ENCODE peak calls at places on chromosomes 1 and 21, in ten cellular contexts. G is suprapubic skin, T is IMR-90, M is GM12892, N is GM12891, C is transverse colon, H is Peyer's patch, S is K562, P is heart left ventricle, W is upper lobe of left lung. I is an unnamed sample.
A peak's percentile ranks its signal among the peaks of the same experiment; 100 is the strongest.

GRCh38 chr21:39055167-39055767 is 128.0 kb downstream of the PSMG1 start:
- DNase-seq in M (no peak), H (no peak), G (no peak), T (no peak), S (no peak), P (no peak), C (no peak), N (no peak), W (no peak), I (no peak)

GRCh38 chr1:26536521-26536920 is 7.0 kb downstream of the RPS6KA1 start:
- DNase-seq in T (no peak), S (no peak), N (no peak), C (no peak), H (no peak), P (no peak), G (no peak), M (peak; percentile 2), W (no peak), I (no peak)

GRCh38 chr1:196531737-196532514 is 76.3 kb downstream of the KCNT2 start:
- DNase-seq in S (peak; percentile 34), M (no peak), C (no peak), H (no peak), N (no peak), G (no peak), P (no peak), W (no peak), T (no peak), I (no peak)

GRCh38 chr1:105260018-105260417 is 1510.3 kb downstream of the AMY1C start:
- DNase-seq in S (no peak), C (no peak), G (no peak), H (no peak), W (no peak), M (no peak), N (no peak), P (no peak), T (no peak), I (no peak)

GRCh38 chr1:118481091-118481490 is 296.1 kb upstream of the SPAG17 start:
- DNase-seq in W (no peak), N (no peak), H (no peak), P (no peak), S (no peak), T (no peak), G (no peak), M (no peak), C (no peak), I (no peak)

GRCh38 chr1:52906135-52906603 is 15.4 kb downstream of the ECHDC2 start:
- DNase-seq in S (peak; percentile 73), W (no peak), P (peak; percentile 31), N (no peak), C (no peak), H (no peak), T (no peak), G (no peak), M (no peak), I (no peak)

GRCh38 chr1:214708321-214708960 is 105.4 kb downstream of the CENPF start:
- DNase-seq in N (no peak), W (no peak), M (no peak), P (no peak), H (no peak), C (no peak), T (peak; percentile 73), S (no peak), G (no peak), I (no peak)

GRCh38 chr1:12142141-12142823 is 24.5 kb upstream of the TNFRSF1B start:
- DNase-seq in C (no peak), N (no peak), P (no peak), T (no peak), W (no peak), G (no peak), S (no peak), M (no peak), H (no peak), I (no peak)

GRCh38 chr1:173190101-173190895 is 16.8 kb downstream of the TNFSF4 start:
- DNase-seq in C (peak; percentile 79), P (peak; percentile 92), W (peak; percentile 92), M (no peak), G (peak; percentile 82), T (peak; percentile 62), N (no peak), H (no peak), S (no peak), I (peak; percentile 88)

GRCh38 chr1:184483101-184483813 is 96.4 kb downstream of the C1orf21 start:
- DNase-seq in G (no peak), N (no peak), W (peak; percentile 72), M (no peak), T (peak; percentile 83), C (peak; percentile 38), H (no peak), S (no peak), P (peak; percentile 57), I (no peak)

GRCh38 chr1:198444792-198445191 is 95.7 kb downstream of the ATP6V1G3 start:
- DNase-seq in W (no peak), N (no peak), P (no peak), H (no peak), G (no peak), S (no peak), C (no peak), T (peak; percentile 90), M (no peak), I (no peak)

GRCh38 chr1:235887676-235888075 is 21.0 kb upstream of the LYST start:
- DNase-seq in H (no peak), W (no peak), C (no peak), G (no peak), N (no peak), P (no peak), S (no peak), M (no peak), T (no peak), I (no peak)

GRCh38 chr1:32239335-32239734 is 7.7 kb upstream of the FAM167B start:
- DNase-seq in N (no peak), P (no peak), W (no peak), C (peak; percentile 27), G (no peak), S (no peak), M (no peak), H (no peak), T (no peak), I (no peak)

GRCh38 chr1:69991644-69992043 is 213.7 kb downstream of the LRRC40 start:
- DNase-seq in H (no peak), W (no peak), G (no peak), M (no peak), C (no peak), N (no peak), P (no peak), S (no peak), T (peak; percentile 43), I (no peak)

DNA sequence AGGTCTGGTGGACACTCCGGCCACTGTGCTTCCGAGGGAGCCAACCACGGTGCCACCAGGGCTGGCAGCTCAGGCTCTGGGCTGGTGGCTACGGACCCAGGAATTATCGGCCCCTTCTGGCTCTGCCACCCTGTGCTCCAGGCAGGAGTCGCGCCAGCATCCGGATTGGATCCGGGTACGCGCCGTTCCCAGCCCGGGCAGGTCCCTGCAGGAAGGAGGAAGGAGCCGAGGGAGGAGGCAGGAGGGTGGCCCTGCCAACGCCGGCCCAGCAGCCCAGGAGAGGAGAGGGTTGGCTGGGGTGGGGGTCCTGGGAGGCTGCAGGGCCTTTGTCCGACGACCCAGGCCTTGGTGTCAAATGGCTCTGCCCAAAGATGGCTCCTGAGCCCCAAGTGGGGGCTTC is 160.5 kb downstream of the CASZ1 start:
- DNase-seq in H (no peak), T (no peak), G (no peak), W (peak; percentile 51), C (no peak), P (peak; percentile 39), M (no peak), N (no peak), S (no peak), I (no peak)
- TF ChIP-seq POLR2A in H (no peak), T (no peak), G (no peak), W (no peak), C (no peak), P (no peak), M (no peak), N (no peak), S (no peak), I (no peak)

DNA sequence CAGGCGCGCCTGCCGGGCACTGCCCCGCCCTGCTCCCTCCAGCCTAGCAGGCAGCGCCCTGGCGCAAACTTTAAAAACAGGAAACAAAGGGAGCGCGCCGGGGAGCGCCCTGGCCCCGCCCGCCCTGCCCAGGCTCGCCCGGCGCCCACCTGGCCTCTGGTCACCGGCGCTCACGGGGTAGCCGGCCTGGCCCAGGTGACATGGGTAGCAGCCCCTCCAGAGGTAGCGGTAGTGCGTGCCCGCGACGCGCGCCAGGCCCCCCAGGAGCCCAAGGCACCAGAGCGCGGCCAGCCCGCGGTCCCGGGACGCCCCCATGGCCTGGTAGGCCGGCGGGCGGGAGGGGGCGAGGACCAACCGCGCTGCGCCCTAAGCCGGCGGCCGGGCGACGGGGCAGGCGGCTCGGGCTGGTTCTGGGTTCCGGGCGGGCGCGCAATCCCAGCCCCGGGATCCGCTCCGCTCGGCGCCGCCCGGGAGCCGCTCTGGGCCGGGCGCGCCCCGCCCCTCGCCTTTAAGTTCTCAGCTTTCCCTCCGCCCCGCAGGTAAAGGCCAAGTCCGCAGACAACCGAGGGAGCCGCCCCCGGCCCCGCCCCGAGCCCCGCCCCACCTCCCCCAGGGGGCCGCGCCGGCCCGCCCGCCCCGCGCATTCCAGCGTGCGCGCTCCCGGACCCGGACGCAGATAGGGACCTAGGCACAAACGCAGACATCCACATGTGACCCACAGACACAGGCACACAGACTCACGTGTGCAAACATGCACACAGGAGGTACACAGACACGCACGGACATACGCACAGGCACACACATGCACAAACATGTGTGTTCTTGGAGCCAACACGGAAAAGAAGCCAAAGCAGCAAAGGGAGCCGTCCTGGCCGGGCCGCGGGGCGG is 76.7 kb downstream of the ARHGEF16 start:
- DNase-seq in N (peak; percentile 66), S (peak; percentile 89), T (peak; percentile 19), P (peak; percentile 88), C (peak; percentile 81), W (peak; percentile 79), M (no peak), G (peak; percentile 90), H (peak; percentile 75), I (peak; percentile 79)
- TF ChIP-seq POLR2A in N (no peak), S (no peak), T (no peak), P (peak; percentile 93), C (no peak), W (no peak), M (no peak), G (peak; percentile 49), H (peak; percentile 63), I (no peak)

DNA sequence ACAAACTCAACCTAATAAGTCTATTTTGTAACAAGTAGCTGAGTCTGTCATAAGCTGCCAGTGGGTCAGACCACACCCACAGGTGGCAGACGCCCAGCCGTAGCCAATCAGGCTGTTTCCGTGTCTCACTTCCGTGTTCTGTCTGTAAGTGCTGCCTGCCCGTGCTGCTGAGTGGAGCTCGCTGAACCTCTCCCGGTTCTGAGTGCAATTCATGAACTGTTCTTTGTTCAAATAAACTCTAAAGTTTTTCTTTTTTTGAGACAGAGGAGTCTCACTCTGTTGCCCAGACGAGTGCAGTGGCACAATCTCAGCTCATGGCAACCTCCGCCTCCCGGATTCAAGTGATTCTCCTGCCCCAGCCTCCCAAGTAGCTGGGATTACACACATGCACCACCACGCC is 25.1 kb downstream of the POFUT2 start:
- DNase-seq in C (peak; percentile 74), T (no peak), W (peak; percentile 42), N (no peak), H (peak; percentile 19), M (no peak), S (no peak), P (no peak), G (peak; percentile 60), I (no peak)
- TF ChIP-seq POLR2A in C (no peak), T (no peak), W (no peak), N (no peak), H (no peak), M (no peak), S (no peak), P (no peak), G (no peak), I (no peak)

GRCh38 chr1:37478451-37478871 is 4.1 kb downstream of the ZC3H12A start:
- DNase-seq in P (no peak), H (no peak), C (peak; percentile 24), M (no peak), W (no peak), G (no peak), S (peak; percentile 53), N (no peak), T (peak; percentile 77), I (peak; percentile 80)
- TF ChIP-seq POLR2A in P (no peak), H (peak; percentile 23), C (peak; percentile 5), M (no peak), W (no peak), G (no peak), S (no peak), N (peak; percentile 17), T (no peak), I (no peak)

I was measured in lower leg skin.